ENCODE peak calls at places on chromosomes 3 and 15, in four cellular contexts. One of them, this sample, is unnamed.

GRCh38 chr3:150106752-150107428 is 136.2 kb upstream of the PFN2 start:
- DNase-seq in HepG2: no peak
- DNase-seq in HCT116: no peak
- DNase-seq in K562: no peak
- DNase-seq in this sample: peak; percentile 15

GRCh38 chr3:134809412-134810051 is 14.5 kb downstream of the EPHB1 start:
- DNase-seq in HepG2: no peak
- DNase-seq in HCT116: no peak
- DNase-seq in K562: no peak
- DNase-seq in this sample: no peak

GRCh38 chr3:13888576-13888975 is 8.7 kb upstream of the WNT7A start:
- DNase-seq in HepG2: no peak
- DNase-seq in HCT116: no peak
- DNase-seq in K562: no peak
- DNase-seq in this sample: no peak

GRCh38 chr3:52798978-52799476 is 4.4 kb downstream of the ITIH3 start:
- DNase-seq in HepG2: peak; percentile 41
- DNase-seq in HCT116: peak; percentile 31
- DNase-seq in K562: peak; percentile 66
- DNase-seq in this sample: peak; percentile 59

GRCh38 chr15:48456126-48456525 is 124.9 kb downstream of the DUT start:
- DNase-seq in HepG2: no peak
- DNase-seq in HCT116: no peak
- DNase-seq in K562: no peak
- DNase-seq in this sample: no peak

GRCh38 chr15:50907866-50908208 is 646 bp upstream of the AP4E1 start:
- DNase-seq in HepG2: peak; percentile 44
- DNase-seq in HCT116: peak; percentile 15
- DNase-seq in K562: no peak
- DNase-seq in this sample: no peak

GRCh38 chr15:85785887-85786777 is 8.6 kb downstream of the KLHL25 start:
- DNase-seq in HepG2: peak; percentile 79
- DNase-seq in HCT116: peak; percentile 53
- DNase-seq in K562: no peak
- DNase-seq in this sample: no peak

GRCh38 chr15:77027697-77028450 is 32.9 kb downstream of the PSTPIP1 start:
- DNase-seq in HepG2: no peak
- DNase-seq in HCT116: no peak
- DNase-seq in K562: peak; percentile 92
- DNase-seq in this sample: peak; percentile 32

GRCh38 chr3:130515755-130516154 is 1.2 kb upstream of the COL6A6 start:
- DNase-seq in HepG2: no peak
- DNase-seq in HCT116: no peak
- DNase-seq in K562: no peak
- DNase-seq in this sample: no peak

GRCh38 chr15:56754993-56755392 is 21.7 kb upstream of the ZNF280D start:
- DNase-seq in HepG2: no peak
- DNase-seq in HCT116: no peak
- DNase-seq in K562: no peak
- DNase-seq in this sample: peak; percentile 20

GRCh38 chr3:18422972-18423371 is 2.2 kb downstream of the SATB1 start:
- DNase-seq in HepG2: no peak
- DNase-seq in HCT116: no peak
- DNase-seq in K562: no peak
- DNase-seq in this sample: no peak

GRCh38 chr3:192957441-192957951 is 39.8 kb upstream of the MB21D2 start:
- DNase-seq in HepG2: no peak
- DNase-seq in HCT116: no peak
- DNase-seq in K562: no peak
- DNase-seq in this sample: no peak

GRCh38 chr3:101695779-101696372 is 9.4 kb upstream of the RPL24 start:
- DNase-seq in HepG2: peak; percentile 67
- DNase-seq in HCT116: peak; percentile 61
- DNase-seq in K562: peak; percentile 13
- DNase-seq in this sample: peak; percentile 33

GRCh38 chr15:67607959-67608605 is 65.6 kb downstream of the MAP2K5 start:
- DNase-seq in HepG2: no peak
- DNase-seq in HCT116: no peak
- DNase-seq in K562: no peak
- DNase-seq in this sample: no peak

GRCh38 chr3:44365952-44366351 is 27.4 kb downstream of the TCAIM start:
- DNase-seq in HepG2: no peak
- DNase-seq in HCT116: no peak
- DNase-seq in K562: no peak
- DNase-seq in this sample: no peak
- TF ChIP-seq RAD21 in HepG2: no peak
- TF ChIP-seq RAD21 in HCT116: no peak
- TF ChIP-seq RAD21 in K562: no peak
- TF ChIP-seq RAD21 in this sample: no peak

GRCh38 chr3:194346621-194347020 is 4.5 kb downstream of the CPN2 start:
- DNase-seq in HepG2: no peak
- DNase-seq in HCT116: no peak
- DNase-seq in K562: no peak
- DNase-seq in this sample: no peak

GRCh38 chr3:194342861-194343560 is 8.1 kb downstream of the CPN2 start:
- DNase-seq in HepG2: no peak
- DNase-seq in HCT116: no peak
- DNase-seq in K562: no peak
- DNase-seq in this sample: no peak

GRCh38 chr3:194343561-194343893 is 7.6 kb downstream of the CPN2 start:
- DNase-seq in HepG2: no peak
- DNase-seq in HCT116: no peak
- DNase-seq in K562: no peak
- DNase-seq in this sample: no peak

GRCh38 chr3:194346035-194346434 is 5.1 kb downstream of the CPN2 start:
- DNase-seq in HepG2: no peak
- DNase-seq in HCT116: no peak
- DNase-seq in K562: no peak
- DNase-seq in this sample: no peak

GRCh38 chr3:194344012-194344411 is 7.1 kb downstream of the CPN2 start:
- DNase-seq in HepG2: peak; percentile 30
- DNase-seq in HCT116: peak; percentile 28
- DNase-seq in K562: peak; percentile 82
- DNase-seq in this sample: peak; percentile 91
- TF ChIP-seq SIN3A in HepG2: no peak
- TF ChIP-seq SIN3A in HCT116: no peak
- TF ChIP-seq SIN3A in K562: no peak
- TF ChIP-seq SIN3A in this sample: no peak

GRCh38 chr3:16883726-16884083 is 1.1 kb upstream of the PLCL2 start:
- DNase-seq in HepG2: no peak
- DNase-seq in HCT116: no peak
- DNase-seq in K562: no peak
- DNase-seq in this sample: no peak

GRCh38 chr3:16884084-16884747 is 539 bp upstream of the PLCL2 start:
- DNase-seq in HepG2: no peak
- DNase-seq in HCT116: no peak
- DNase-seq in K562: peak; percentile 65
- DNase-seq in this sample: peak; percentile 95

GRCh38 chr3:16885588-16885903 is 791 bp downstream of the PLCL2 start:
- DNase-seq in HepG2: no peak
- DNase-seq in HCT116: no peak
- DNase-seq in K562: no peak
- DNase-seq in this sample: no peak

GRCh38 chr3:16885948-16886683 is 1.4 kb downstream of the PLCL2 start:
- DNase-seq in HepG2: no peak
- DNase-seq in HCT116: no peak
- DNase-seq in K562: no peak
- DNase-seq in this sample: no peak

DNA sequence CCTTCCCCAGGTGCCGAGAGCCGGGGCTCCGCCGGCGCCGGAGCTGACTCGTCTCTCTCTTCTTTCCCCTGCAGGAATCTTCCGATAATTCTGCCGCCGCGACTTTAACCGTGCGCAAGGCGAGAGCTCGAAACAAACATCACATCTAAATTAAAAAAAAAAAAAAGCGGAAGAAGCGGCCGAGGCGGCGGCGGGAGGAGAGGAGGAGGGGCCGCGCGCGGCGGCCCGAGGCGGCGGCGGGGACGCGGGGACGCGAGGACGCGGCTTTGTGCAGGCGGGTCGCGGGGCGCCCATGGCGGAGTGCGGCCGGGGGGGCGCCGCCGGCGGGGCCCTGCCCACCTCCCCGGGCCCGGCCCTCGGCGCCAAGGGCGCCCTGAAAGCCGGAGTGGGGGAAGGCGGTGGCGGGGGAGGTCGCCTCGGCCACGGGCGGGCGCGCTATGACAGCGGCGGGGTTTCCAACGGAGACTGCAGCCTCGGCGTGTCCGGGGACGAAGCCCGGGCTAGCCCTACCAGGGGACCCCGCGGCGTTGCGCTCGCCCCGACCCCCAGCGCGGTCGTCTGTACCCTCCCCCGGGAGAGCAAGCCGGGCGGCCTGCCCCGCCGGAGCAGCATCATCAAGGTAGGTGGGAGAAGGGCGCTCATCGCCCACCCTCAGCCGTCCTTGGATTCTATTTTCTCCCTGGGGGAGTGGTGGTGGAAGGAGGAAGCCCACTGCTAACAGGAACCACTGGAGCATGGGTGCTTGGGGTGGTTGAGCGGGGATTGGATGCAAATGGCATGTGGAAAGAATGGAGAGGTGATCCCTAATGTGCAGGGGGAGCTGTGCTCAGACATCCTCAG is at the start of gene PLCL2:
- DNase-seq in HepG2: no peak
- DNase-seq in HCT116: no peak
- DNase-seq in K562: peak; percentile 56
- DNase-seq in this sample: peak; percentile 88
- TF ChIP-seq RAD21 in HepG2: no peak
- TF ChIP-seq RAD21 in HCT116: no peak
- TF ChIP-seq RAD21 in K562: no peak
- TF ChIP-seq RAD21 in this sample: no peak

DNA sequence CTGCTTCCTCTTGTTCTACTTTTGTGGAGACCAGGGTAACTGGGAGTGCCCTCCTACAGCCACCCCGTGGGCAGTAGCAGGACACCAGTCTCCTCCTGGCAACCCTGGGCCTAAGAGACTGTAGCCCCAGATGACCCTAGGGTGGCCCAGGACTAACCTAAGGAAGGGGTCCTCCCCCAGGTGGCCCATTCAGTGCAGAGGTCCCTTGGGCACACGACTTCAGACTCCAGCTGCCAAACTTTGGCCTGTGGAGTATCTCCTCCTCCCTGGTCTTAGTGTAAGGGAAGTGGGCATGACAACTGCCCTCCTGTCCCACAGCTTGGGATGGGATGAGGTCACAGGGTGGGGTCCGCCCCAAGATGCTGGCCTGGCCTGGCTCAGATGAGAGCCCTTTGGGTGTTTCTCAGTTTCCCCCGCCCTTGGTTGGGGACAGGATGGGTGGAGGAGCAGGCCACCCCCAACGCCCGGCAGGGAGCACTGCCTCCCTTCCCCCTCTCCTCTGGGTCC is 4.8 kb downstream of the CSK start:
- DNase-seq in HepG2: no peak
- DNase-seq in HCT116: no peak
- DNase-seq in K562: no peak
- DNase-seq in this sample: no peak
- TF ChIP-seq SIN3A in HepG2: no peak
- TF ChIP-seq SIN3A in HCT116: no peak
- TF ChIP-seq SIN3A in K562: no peak
- TF ChIP-seq SIN3A in this sample: no peak

GRCh38 chr3:163056874-163057497 is 1560.4 kb downstream of the OTOL1 start:
- DNase-seq in HepG2: peak; percentile 41
- DNase-seq in HCT116: peak; percentile 42
- DNase-seq in K562: peak; percentile 29
- DNase-seq in this sample: peak; percentile 47
- TF ChIP-seq RAD21 in HepG2: no peak
- TF ChIP-seq RAD21 in HCT116: peak; percentile 66
- TF ChIP-seq RAD21 in K562: peak; percentile 60
- TF ChIP-seq RAD21 in this sample: peak; percentile 73

GRCh38 chr15:39501366-39501765 is 79.5 kb upstream of the THBS1 start:
- DNase-seq in HepG2: no peak
- DNase-seq in HCT116: no peak
- DNase-seq in K562: no peak
- DNase-seq in this sample: no peak
- TF ChIP-seq SIN3A in HepG2: no peak
- TF ChIP-seq SIN3A in HCT116: no peak
- TF ChIP-seq SIN3A in K562: no peak
- TF ChIP-seq SIN3A in this sample: no peak

GRCh38 chr3:61594144-61594977 is 33.0 kb downstream of the PTPRG start:
- DNase-seq in HepG2: no peak
- DNase-seq in HCT116: no peak
- DNase-seq in K562: no peak
- DNase-seq in this sample: peak; percentile 11
- TF ChIP-seq RAD21 in HepG2: no peak
- TF ChIP-seq RAD21 in HCT116: no peak
- TF ChIP-seq RAD21 in K562: no peak
- TF ChIP-seq RAD21 in this sample: no peak